ENCODE peak calls at places on chromosomes 4 and X, in six cellular contexts. One of them, this sample, is unnamed.

GRCh38 chr4:14916554-14917304 is 85.6 kb upstream of the CPEB2 start:
- DNase-seq in activated effector memory CD4-positive, alpha-beta T cell treated with Interleukin-2 at 50 U/mL for 16 hours: no peak
- DNase-seq in cerebellum: no peak
- DNase-seq in fibroblast of lung: peak
- DNase-seq in anterior cingulate cortex: no peak
- DNase-seq in cerebellar cortex: no peak
- DNase-seq in this sample: peak

GRCh38 chr4:21211836-21212235 is 511.6 kb downstream of the PACRGL start:
- DNase-seq in activated effector memory CD4-positive, alpha-beta T cell treated with Interleukin-2 at 50 U/mL for 16 hours: no peak
- DNase-seq in cerebellum: peak
- DNase-seq in fibroblast of lung: no peak
- DNase-seq in anterior cingulate cortex: no peak
- DNase-seq in cerebellar cortex: peak
- DNase-seq in this sample: no peak

GRCh38 chrX:19787305-19787704 is 100.1 kb downstream of the SH3KBP1 start:
- DNase-seq in activated effector memory CD4-positive, alpha-beta T cell treated with Interleukin-2 at 50 U/mL for 16 hours: no peak
- DNase-seq in cerebellum: no peak
- DNase-seq in fibroblast of lung: no peak
- DNase-seq in anterior cingulate cortex: no peak
- DNase-seq in cerebellar cortex: no peak
- DNase-seq in this sample: no peak

GRCh38 chrX:153900806-153901752 is 3.4 kb upstream of the AVPR2 start:
- DNase-seq in activated effector memory CD4-positive, alpha-beta T cell treated with Interleukin-2 at 50 U/mL for 16 hours: peak
- DNase-seq in cerebellum: no peak
- DNase-seq in fibroblast of lung: peak
- DNase-seq in anterior cingulate cortex: no peak
- DNase-seq in cerebellar cortex: no peak
- DNase-seq in this sample: peak

GRCh38 chr4:113635739-113636437 is 125.7 kb downstream of the CAMK2D start:
- DNase-seq in activated effector memory CD4-positive, alpha-beta T cell treated with Interleukin-2 at 50 U/mL for 16 hours: no peak
- DNase-seq in cerebellum: no peak
- DNase-seq in fibroblast of lung: peak
- DNase-seq in anterior cingulate cortex: no peak
- DNase-seq in cerebellar cortex: peak
- DNase-seq in this sample: no peak

GRCh38 chr4:121156822-121157769 is 7.0 kb downstream of the TNIP3 start:
- DNase-seq in activated effector memory CD4-positive, alpha-beta T cell treated with Interleukin-2 at 50 U/mL for 16 hours: peak
- DNase-seq in cerebellum: no peak
- DNase-seq in fibroblast of lung: peak
- DNase-seq in anterior cingulate cortex: no peak
- DNase-seq in cerebellar cortex: peak
- DNase-seq in this sample: peak

GRCh38 chr4:8393593-8394038 is 46.9 kb downstream of the ACOX3 start:
- DNase-seq in activated effector memory CD4-positive, alpha-beta T cell treated with Interleukin-2 at 50 U/mL for 16 hours: no peak
- DNase-seq in cerebellum: no peak
- DNase-seq in fibroblast of lung: peak
- DNase-seq in anterior cingulate cortex: no peak
- DNase-seq in cerebellar cortex: no peak
- DNase-seq in this sample: peak

GRCh38 chr4:86924805-86925204 is 10.0 kb upstream of the AFF1 start:
- DNase-seq in activated effector memory CD4-positive, alpha-beta T cell treated with Interleukin-2 at 50 U/mL for 16 hours: no peak
- DNase-seq in cerebellum: no peak
- DNase-seq in fibroblast of lung: peak
- DNase-seq in anterior cingulate cortex: no peak
- DNase-seq in cerebellar cortex: no peak
- DNase-seq in this sample: no peak

GRCh38 chrX:63128509-63128908 is 222.6 kb downstream of the SPIN4 start:
- DNase-seq in activated effector memory CD4-positive, alpha-beta T cell treated with Interleukin-2 at 50 U/mL for 16 hours: no peak
- DNase-seq in cerebellum: no peak
- DNase-seq in fibroblast of lung: no peak
- DNase-seq in anterior cingulate cortex: no peak
- DNase-seq in cerebellar cortex: peak
- DNase-seq in this sample: peak

GRCh38 chrX:119784747-119785446 is 6.5 kb downstream of the RPL39 start:
- DNase-seq in activated effector memory CD4-positive, alpha-beta T cell treated with Interleukin-2 at 50 U/mL for 16 hours: peak
- DNase-seq in cerebellum: no peak
- DNase-seq in fibroblast of lung: peak
- DNase-seq in anterior cingulate cortex: no peak
- DNase-seq in cerebellar cortex: peak
- DNase-seq in this sample: no peak

GRCh38 chrX:9884031-9884779 is 83.0 kb upstream of the CLDN34 start:
- DNase-seq in activated effector memory CD4-positive, alpha-beta T cell treated with Interleukin-2 at 50 U/mL for 16 hours: no peak
- DNase-seq in cerebellum: no peak
- DNase-seq in fibroblast of lung: no peak
- DNase-seq in anterior cingulate cortex: no peak
- DNase-seq in cerebellar cortex: no peak
- DNase-seq in this sample: no peak

GRCh38 chrX:30141966-30142365 is 73.4 kb upstream of the MAGEB2 start:
- DNase-seq in activated effector memory CD4-positive, alpha-beta T cell treated with Interleukin-2 at 50 U/mL for 16 hours: no peak
- DNase-seq in cerebellum: no peak
- DNase-seq in fibroblast of lung: peak
- DNase-seq in anterior cingulate cortex: no peak
- DNase-seq in cerebellar cortex: peak
- DNase-seq in this sample: peak

GRCh38 chrX:153074935-153075334 is 2.7 kb downstream of the PNMA6A start:
- DNase-seq in activated effector memory CD4-positive, alpha-beta T cell treated with Interleukin-2 at 50 U/mL for 16 hours: no peak
- DNase-seq in cerebellum: no peak
- DNase-seq in fibroblast of lung: no peak
- DNase-seq in anterior cingulate cortex: no peak
- DNase-seq in cerebellar cortex: no peak
- DNase-seq in this sample: no peak

GRCh38 chr4:185567828-185568442 is 32.6 kb upstream of the PDLIM3 start:
- DNase-seq in activated effector memory CD4-positive, alpha-beta T cell treated with Interleukin-2 at 50 U/mL for 16 hours: no peak
- DNase-seq in cerebellum: peak
- DNase-seq in fibroblast of lung: peak
- DNase-seq in anterior cingulate cortex: no peak
- DNase-seq in cerebellar cortex: peak
- DNase-seq in this sample: peak

GRCh38 chr4:82415922-82416365 is 14.3 kb downstream of the HNRNPDL start:
- DNase-seq in activated effector memory CD4-positive, alpha-beta T cell treated with Interleukin-2 at 50 U/mL for 16 hours: no peak
- DNase-seq in cerebellum: no peak
- DNase-seq in fibroblast of lung: no peak
- DNase-seq in anterior cingulate cortex: no peak
- DNase-seq in cerebellar cortex: no peak
- DNase-seq in this sample: no peak

GRCh38 chrX:9708923-9709553 is 56.6 kb downstream of the GPR143 start:
- DNase-seq in activated effector memory CD4-positive, alpha-beta T cell treated with Interleukin-2 at 50 U/mL for 16 hours: peak
- DNase-seq in cerebellum: peak
- DNase-seq in fibroblast of lung: peak
- DNase-seq in anterior cingulate cortex: peak
- DNase-seq in cerebellar cortex: peak
- DNase-seq in this sample: peak

GRCh38 chr4:15805583-15806517 is 27.7 kb downstream of the CD38 start:
- DNase-seq in activated effector memory CD4-positive, alpha-beta T cell treated with Interleukin-2 at 50 U/mL for 16 hours: no peak
- DNase-seq in cerebellum: peak
- DNase-seq in fibroblast of lung: peak
- DNase-seq in anterior cingulate cortex: no peak
- DNase-seq in cerebellar cortex: peak
- DNase-seq in this sample: peak

GRCh38 chr4:7161721-7162214 is 30.6 kb upstream of the SORCS2 start:
- DNase-seq in activated effector memory CD4-positive, alpha-beta T cell treated with Interleukin-2 at 50 U/mL for 16 hours: no peak
- DNase-seq in cerebellum: no peak
- DNase-seq in fibroblast of lung: peak
- DNase-seq in anterior cingulate cortex: no peak
- DNase-seq in cerebellar cortex: no peak
- DNase-seq in this sample: peak

GRCh38 chrX:42117318-42117717 is 194.0 kb upstream of the CASK start:
- DNase-seq in activated effector memory CD4-positive, alpha-beta T cell treated with Interleukin-2 at 50 U/mL for 16 hours: no peak
- DNase-seq in cerebellum: no peak
- DNase-seq in fibroblast of lung: no peak
- DNase-seq in anterior cingulate cortex: no peak
- DNase-seq in cerebellar cortex: no peak
- DNase-seq in this sample: no peak

GRCh38 chr4:94561249-94562024 is 109.7 kb downstream of the PDLIM5 start:
- DNase-seq in activated effector memory CD4-positive, alpha-beta T cell treated with Interleukin-2 at 50 U/mL for 16 hours: no peak
- DNase-seq in cerebellum: no peak
- DNase-seq in fibroblast of lung: peak
- DNase-seq in anterior cingulate cortex: no peak
- DNase-seq in cerebellar cortex: no peak
- DNase-seq in this sample: no peak

GRCh38 chr4:99395595-99396364 is 39.4 kb downstream of the ADH7 start:
- DNase-seq in activated effector memory CD4-positive, alpha-beta T cell treated with Interleukin-2 at 50 U/mL for 16 hours: no peak
- DNase-seq in cerebellum: no peak
- DNase-seq in fibroblast of lung: peak
- DNase-seq in anterior cingulate cortex: no peak
- DNase-seq in cerebellar cortex: no peak
- DNase-seq in this sample: no peak

GRCh38 chr4:119940557-119940956 is 126.1 kb downstream of the MAD2L1 start:
- DNase-seq in activated effector memory CD4-positive, alpha-beta T cell treated with Interleukin-2 at 50 U/mL for 16 hours: no peak
- DNase-seq in cerebellum: no peak
- DNase-seq in fibroblast of lung: no peak
- DNase-seq in anterior cingulate cortex: no peak
- DNase-seq in cerebellar cortex: no peak
- DNase-seq in this sample: no peak

GRCh38 chrX:153764786-153765137 is 713 bp downstream of the PLXNB3 start:
- DNase-seq in activated effector memory CD4-positive, alpha-beta T cell treated with Interleukin-2 at 50 U/mL for 16 hours: no peak
- DNase-seq in cerebellum: no peak
- DNase-seq in fibroblast of lung: no peak
- DNase-seq in anterior cingulate cortex: no peak
- DNase-seq in cerebellar cortex: no peak
- DNase-seq in this sample: no peak

GRCh38 chr4:141646969-141647368 is 10.6 kb downstream of the IL15 start:
- DNase-seq in activated effector memory CD4-positive, alpha-beta T cell treated with Interleukin-2 at 50 U/mL for 16 hours: no peak
- DNase-seq in cerebellum: no peak
- DNase-seq in fibroblast of lung: no peak
- DNase-seq in anterior cingulate cortex: no peak
- DNase-seq in cerebellar cortex: no peak
- DNase-seq in this sample: no peak

GRCh38 chr4:33954759-33955158 is 2289.6 kb downstream of the ARAP2 start:
- DNase-seq in activated effector memory CD4-positive, alpha-beta T cell treated with Interleukin-2 at 50 U/mL for 16 hours: no peak
- DNase-seq in cerebellum: no peak
- DNase-seq in fibroblast of lung: no peak
- DNase-seq in anterior cingulate cortex: no peak
- DNase-seq in cerebellar cortex: no peak
- DNase-seq in this sample: no peak

GRCh38 chr4:103591839-103592238 is 127.9 kb downstream of the TACR3 start:
- DNase-seq in activated effector memory CD4-positive, alpha-beta T cell treated with Interleukin-2 at 50 U/mL for 16 hours: no peak
- DNase-seq in cerebellum: no peak
- DNase-seq in fibroblast of lung: no peak
- DNase-seq in anterior cingulate cortex: no peak
- DNase-seq in cerebellar cortex: no peak
- DNase-seq in this sample: no peak

GRCh38 chr4:180557348-180557747 is 1685.9 kb upstream of the TENM3 start:
- DNase-seq in activated effector memory CD4-positive, alpha-beta T cell treated with Interleukin-2 at 50 U/mL for 16 hours: no peak
- DNase-seq in cerebellum: no peak
- DNase-seq in fibroblast of lung: no peak
- DNase-seq in anterior cingulate cortex: no peak
- DNase-seq in cerebellar cortex: no peak
- DNase-seq in this sample: no peak

GRCh38 chr4:148170408-148171385 is 271.5 kb downstream of the NR3C2 start:
- DNase-seq in activated effector memory CD4-positive, alpha-beta T cell treated with Interleukin-2 at 50 U/mL for 16 hours: no peak
- DNase-seq in cerebellum: no peak
- DNase-seq in fibroblast of lung: no peak
- DNase-seq in anterior cingulate cortex: no peak
- DNase-seq in cerebellar cortex: no peak
- DNase-seq in this sample: no peak

GRCh38 chr4:75004755-75005668 is 72.1 kb downstream of the PARM1 start:
- DNase-seq in activated effector memory CD4-positive, alpha-beta T cell treated with Interleukin-2 at 50 U/mL for 16 hours: no peak
- DNase-seq in cerebellum: no peak
- DNase-seq in fibroblast of lung: no peak
- DNase-seq in anterior cingulate cortex: no peak
- DNase-seq in cerebellar cortex: no peak
- DNase-seq in this sample: no peak